ENCODE peak calls at places on chromosomes 13 and 19, in five cellular contexts. L, O, K, N and G are unnamed samples.

GRCh38 chr13:45481688-45482087 is 16.9 kb downstream of the COG3 start:
- DNase-seq in L (no peak), K (no peak), O (no peak), N (no peak), G (peak)

GRCh38 chr13:30895773-30896172 is 10.3 kb upstream of the MEDAG start:
- DNase-seq in N (no peak), K (no peak), O (no peak), L (peak), G (peak)

GRCh38 chr13:27955192-27955591 is 13.9 kb downstream of the CDX2 start:
- DNase-seq in O (no peak), N (no peak), K (no peak), L (no peak), G (no peak)

GRCh38 chr13:110555601-110556223 is 5.8 kb downstream of the RAB20 start:
- DNase-seq in O (no peak), K (no peak), N (peak), L (no peak), G (no peak)

GRCh38 chr13:30111810-30112209 is 195.5 kb downstream of the KATNAL1 start:
- DNase-seq in O (no peak), K (no peak), L (no peak), N (peak), G (no peak)

GRCh38 chr13:110885516-110885915 is 29.4 kb downstream of the ANKRD10 start:
- DNase-seq in L (no peak), N (no peak), K (no peak), O (no peak), G (no peak)

GRCh38 chr19:56105090-56105701 is 15.9 kb downstream of the ZNF787 start:
- DNase-seq in K (no peak), N (peak), O (no peak), L (peak), G (peak)

GRCh38 chr13:26558074-26558805 is 757 bp downstream of the WASF3 start:
- DNase-seq in O (peak), K (no peak), N (no peak), L (peak), G (peak)

GRCh38 chr13:52968074-52968700 is 60.4 kb upstream of the OLFM4 start:
- DNase-seq in L (peak), N (peak), K (peak), O (peak), G (peak)

GRCh38 chr13:98565726-98566577 is 11.0 kb downstream of the STK24 start:
- DNase-seq in N (no peak), L (no peak), K (no peak), O (peak), G (peak)

GRCh38 chr13:67769987-67770341 is 539.8 kb upstream of the PCDH9 start:
- DNase-seq in O (no peak), L (no peak), N (no peak), K (no peak), G (no peak)

GRCh38 chr13:75326173-75327131 is 155.5 kb downstream of the TBC1D4 start:
- DNase-seq in N (no peak), O (peak), L (peak), K (no peak), G (peak)

GRCh38 chr19:16627194-16627927 is 643 bp downstream of the MED26 start:
- DNase-seq in L (peak), N (peak), O (peak), K (no peak), G (no peak)

GRCh38 chr19:56946164-56946563 is 105.6 kb upstream of the PEG3 start:
- DNase-seq in K (no peak), O (peak), L (no peak), N (no peak), G (no peak)

GRCh38 chr13:68125087-68125480 is 894.9 kb upstream of the PCDH9 start:
- DNase-seq in O (no peak), K (no peak), N (no peak), L (no peak), G (no peak)

GRCh38 chr19:2527171-2527570 is 51.2 kb downstream of the GADD45B start:
- DNase-seq in L (no peak), N (no peak), O (no peak), K (no peak), G (no peak)

GRCh38 chr19:2524361-2524839 is 48.5 kb downstream of the GADD45B start:
- DNase-seq in L (no peak), N (no peak), O (no peak), K (no peak), G (no peak)

GRCh38 chr19:2523630-2524311 is 47.8 kb downstream of the GADD45B start:
- DNase-seq in N (no peak), K (no peak), O (no peak), L (no peak), G (peak)

GRCh38 chr19:2527716-2528115 is 51.8 kb downstream of the GADD45B start:
- DNase-seq in N (no peak), O (peak), L (no peak), K (no peak), G (no peak)

DNA sequence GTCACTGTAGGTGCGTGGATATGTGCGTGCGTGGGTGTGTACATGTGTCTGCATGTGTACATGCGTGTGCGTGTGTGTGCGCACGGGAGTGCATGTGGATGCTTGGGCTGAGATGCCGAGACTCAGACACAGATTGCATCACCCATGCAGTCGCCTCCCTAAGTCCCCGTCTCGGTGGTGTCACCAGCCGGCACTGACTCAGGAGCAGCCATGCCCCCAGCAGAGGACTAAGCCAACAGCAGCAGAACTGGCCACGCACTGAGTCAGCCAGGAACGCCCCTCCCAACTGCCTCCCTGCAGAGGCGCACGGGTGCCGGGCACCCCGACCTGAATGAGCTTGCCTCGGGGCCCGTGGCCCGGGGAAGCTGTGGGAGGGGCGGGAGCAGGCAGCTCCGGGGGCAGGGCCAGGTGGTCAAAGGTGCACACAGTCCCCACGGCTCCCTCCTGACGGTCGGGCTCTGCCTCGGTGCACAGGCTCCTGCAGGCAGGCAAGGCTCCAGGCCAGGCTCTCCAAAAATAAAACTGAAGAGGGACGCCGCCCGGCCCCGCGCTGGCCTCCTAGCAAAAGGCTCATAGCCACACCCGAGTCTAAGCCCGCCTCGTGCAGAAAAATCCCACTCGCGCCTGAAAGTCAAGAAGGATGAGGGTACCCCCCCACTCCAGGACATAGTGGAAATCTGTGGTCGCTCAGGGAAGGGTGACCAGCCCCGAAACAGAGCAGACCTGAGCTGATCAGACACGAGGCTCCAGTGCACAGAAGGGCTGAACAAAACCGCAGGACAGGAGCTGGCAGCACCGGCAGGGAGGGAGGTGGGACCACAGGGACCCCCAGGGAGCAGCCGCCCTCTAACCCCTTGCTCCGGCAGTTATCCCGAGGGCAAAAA is 49.2 kb downstream of the GADD45B start:
- DNase-seq in K (no peak), N (peak), L (peak), O (no peak), G (peak)
- TF ChIP-seq CTCF in K (no peak), N (no peak), L (no peak), O (no peak), G (no peak)

GRCh38 chr13:111897178-111897845 is 169.6 kb upstream of the SOX1 start:
- DNase-seq in K (no peak), O (no peak), N (no peak), L (no peak), G (no peak)

GRCh38 chr13:111895896-111896821 is 170.8 kb upstream of the SOX1 start:
- DNase-seq in K (no peak), O (no peak), N (no peak), L (no peak), G (no peak)

GRCh38 chr13:111893071-111893606 is 173.8 kb upstream of the SOX1 start:
- DNase-seq in N (no peak), K (no peak), O (no peak), L (no peak), G (no peak)

GRCh38 chr13:111897846-111898215 is 169.1 kb upstream of the SOX1 start:
- DNase-seq in N (no peak), K (no peak), O (no peak), L (no peak), G (no peak)

DNA sequence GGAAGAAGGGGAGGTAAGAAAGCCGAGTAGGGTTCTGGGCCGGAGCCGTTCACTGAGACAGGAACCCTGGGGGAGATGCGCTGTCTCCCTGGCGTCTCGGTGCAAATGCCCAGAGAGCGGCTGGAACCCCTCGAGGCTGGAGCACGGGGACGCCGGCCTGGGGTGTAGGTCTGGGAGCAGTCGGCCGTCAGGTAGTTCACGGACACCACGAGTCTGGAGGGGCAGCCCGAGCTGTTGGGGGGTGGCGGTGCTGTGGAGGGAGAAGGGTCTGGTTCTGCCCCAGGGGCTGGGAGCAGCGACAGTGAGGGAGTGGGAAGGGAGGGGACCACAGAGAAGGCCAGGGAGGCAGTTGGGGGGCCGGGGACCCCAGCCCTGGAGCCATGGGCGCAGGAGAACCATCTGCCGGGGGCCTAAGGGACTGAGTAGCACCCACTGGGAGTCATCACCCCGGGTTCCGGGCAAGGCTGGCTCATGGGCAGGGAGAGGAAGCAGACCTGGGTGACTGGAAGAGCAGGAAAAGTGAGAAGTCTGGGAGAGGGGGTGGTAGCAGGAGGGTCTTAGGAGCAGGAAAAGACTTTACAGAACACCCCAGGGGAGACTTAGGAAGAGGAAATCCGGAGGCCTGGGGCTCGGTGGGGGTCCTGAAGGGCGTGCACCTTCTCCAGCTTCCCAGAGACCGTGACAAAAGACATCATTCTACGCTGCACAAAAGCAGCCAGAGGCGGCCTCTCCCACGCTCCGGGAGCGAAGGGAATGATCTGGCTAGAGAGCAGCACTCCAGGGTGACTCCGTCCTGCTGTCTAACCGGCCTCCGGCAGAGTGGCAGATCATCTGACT is 173.1 kb upstream of the SOX1 start:
- DNase-seq in K (no peak), L (no peak), N (no peak), O (no peak), G (no peak)
- H3K9ac ChIP-seq in K (no peak), L (no peak), N (no peak), O (no peak), G (peak)

GRCh38 chr19:37362733-37363132 is 8.2 kb upstream of the ZNF527 start:
- DNase-seq in N (peak), L (no peak), K (no peak), O (peak), G (no peak)
- TF ChIP-seq CTCF in N (peak), L (no peak), K (no peak), O (no peak), G (no peak)

GRCh38 chr13:51050021-51050886 is 60.8 kb downstream of the C13orf42 start:
- DNase-seq in L (no peak), O (no peak), N (no peak), K (no peak), G (no peak)
- H3K9ac ChIP-seq in L (no peak), O (no peak), N (no peak), K (no peak), G (no peak)

DNA sequence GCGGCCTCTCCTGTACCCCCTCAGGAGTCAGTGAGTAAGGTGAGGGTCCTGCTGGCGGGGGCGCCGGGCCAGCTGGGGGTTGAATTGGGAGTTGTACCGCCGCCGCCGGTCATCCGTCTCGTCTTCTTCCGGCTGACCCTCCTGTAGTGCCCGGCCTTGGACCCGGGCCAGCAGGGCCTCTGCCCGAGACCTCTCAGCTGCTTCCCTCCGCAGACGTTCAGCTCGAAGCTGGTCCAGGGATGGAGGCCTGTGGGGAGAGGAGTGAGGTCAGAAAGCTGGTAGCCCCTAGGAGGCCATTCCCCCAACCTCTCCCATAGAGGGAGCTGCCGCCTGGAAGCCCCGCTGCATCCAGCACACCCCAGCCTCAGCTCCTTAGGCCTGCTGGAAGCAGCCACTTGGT is 3.8 kb downstream of the LENG1 start:
- DNase-seq in L (no peak), K (no peak), N (no peak), O (no peak), G (no peak)
- TF ChIP-seq CTCF in L (no peak), K (no peak), N (peak), O (no peak), G (no peak)

GRCh38 chr19:49364083-49364687 is 508 bp downstream of the DKKL1 start:
- DNase-seq in K (no peak), L (no peak), O (no peak), N (no peak), G (no peak)
- H3K9ac ChIP-seq in K (no peak), L (no peak), O (peak), N (peak), G (peak)

GRCh38 chr19:13154911-13155471 is 4.8 kb downstream of the IER2 start:
- DNase-seq in K (no peak), N (peak), L (peak), O (peak), G (peak)
- TF ChIP-seq CTCF in K (peak), N (peak), L (peak), O (peak), G (peak)

GRCh38 chr19:4697304-4697703 is 26.3 kb downstream of the DPP9 start:
- DNase-seq in N (no peak), K (no peak), L (no peak), O (no peak), G (no peak)
- H3K9ac ChIP-seq in N (no peak), K (no peak), L (no peak), O (no peak), G (no peak)

GRCh38 chr13:58528351-58528750 is 896.8 kb downstream of the PCDH17 start:
- DNase-seq in O (no peak), K (no peak), N (no peak), L (no peak), G (no peak)
- TF ChIP-seq CTCF in O (no peak), K (no peak), N (no peak), L (no peak), G (no peak)

GRCh38 chr19:44912854-44913253 is 1.6 kb upstream of the APOC1 start:
- DNase-seq in L (peak), N (peak), K (no peak), O (no peak), G (no peak)

GRCh38 chr19:44908836-44909201 is 3.2 kb downstream of the APOE start:
- DNase-seq in L (no peak), K (no peak), N (no peak), O (peak), G (no peak)

GRCh38 chr19:44907613-44908012 is 2.0 kb downstream of the APOE start:
- DNase-seq in O (peak), K (no peak), L (no peak), N (no peak), G (no peak)

GRCh38 chr19:44908074-44908835 is 2.7 kb downstream of the APOE start:
- DNase-seq in K (no peak), O (peak), N (no peak), L (no peak), G (no peak)

GRCh38 chr19:44909775-44910174 is 4.2 kb downstream of the APOE start:
- DNase-seq in L (no peak), K (no peak), N (no peak), O (no peak), G (no peak)
- H3K9ac ChIP-seq in L (no peak), K (no peak), N (no peak), O (no peak), G (no peak)